ENCODE peak calls at places on chromosomes 5 and 9, in eight cellular contexts. One of them, this sample, is unnamed.

GRCh38 chr5:139401546-139401945 is 2.3 kb downstream of the SPATA24 start:
- DNase-seq in mucosa of gallbladder: no peak
- DNase-seq in AG08395: no peak
- DNase-seq in choroid plexus epithelial cell: no peak
- DNase-seq in IMR-90: no peak
- DNase-seq in H54: no peak
- DNase-seq in naive thymus-derived CD8-positive, alpha-beta T cell: no peak
- DNase-seq in GM12865: no peak
- DNase-seq in this sample: no peak

GRCh38 chr9:109475526-109475925 is 22.6 kb downstream of the PTPN3 start:
- DNase-seq in mucosa of gallbladder: no peak
- DNase-seq in AG08395: no peak
- DNase-seq in choroid plexus epithelial cell: no peak
- DNase-seq in IMR-90: no peak
- DNase-seq in H54: no peak
- DNase-seq in naive thymus-derived CD8-positive, alpha-beta T cell: no peak
- DNase-seq in GM12865: no peak
- DNase-seq in this sample: no peak

GRCh38 chr9:123982535-123982934 is 29.0 kb upstream of the LHX2 start:
- DNase-seq in mucosa of gallbladder: no peak
- DNase-seq in AG08395: no peak
- DNase-seq in choroid plexus epithelial cell: no peak
- DNase-seq in IMR-90: no peak
- DNase-seq in H54: no peak
- DNase-seq in naive thymus-derived CD8-positive, alpha-beta T cell: no peak
- DNase-seq in GM12865: no peak
- DNase-seq in this sample: no peak

GRCh38 chr9:95486318-95486717 is 30.5 kb downstream of the PTCH1 start:
- DNase-seq in mucosa of gallbladder: peak
- DNase-seq in AG08395: no peak
- DNase-seq in choroid plexus epithelial cell: no peak
- DNase-seq in IMR-90: no peak
- DNase-seq in H54: no peak
- DNase-seq in naive thymus-derived CD8-positive, alpha-beta T cell: no peak
- DNase-seq in GM12865: no peak
- DNase-seq in this sample: no peak

GRCh38 chr9:131833906-131834305 is 94.0 kb upstream of the RAPGEF1 start:
- DNase-seq in mucosa of gallbladder: no peak
- DNase-seq in AG08395: no peak
- DNase-seq in choroid plexus epithelial cell: peak
- DNase-seq in IMR-90: peak
- DNase-seq in H54: no peak
- DNase-seq in naive thymus-derived CD8-positive, alpha-beta T cell: no peak
- DNase-seq in GM12865: no peak
- DNase-seq in this sample: no peak

GRCh38 chr9:101585740-101586139 is 9.0 kb downstream of the PPP3R2 start:
- DNase-seq in mucosa of gallbladder: no peak
- DNase-seq in AG08395: no peak
- DNase-seq in choroid plexus epithelial cell: no peak
- DNase-seq in IMR-90: no peak
- DNase-seq in H54: no peak
- DNase-seq in naive thymus-derived CD8-positive, alpha-beta T cell: no peak
- DNase-seq in GM12865: no peak
- DNase-seq in this sample: no peak

GRCh38 chr5:103519550-103519949 is 43.0 kb downstream of the NUDT12 start:
- DNase-seq in mucosa of gallbladder: no peak
- DNase-seq in AG08395: peak
- DNase-seq in choroid plexus epithelial cell: peak
- DNase-seq in IMR-90: peak
- DNase-seq in H54: no peak
- DNase-seq in naive thymus-derived CD8-positive, alpha-beta T cell: no peak
- DNase-seq in GM12865: no peak
- DNase-seq in this sample: no peak

GRCh38 chr5:174204914-174205313 is 159.4 kb downstream of the NSG2 start:
- DNase-seq in mucosa of gallbladder: peak
- DNase-seq in AG08395: no peak
- DNase-seq in choroid plexus epithelial cell: no peak
- DNase-seq in IMR-90: no peak
- DNase-seq in H54: no peak
- DNase-seq in naive thymus-derived CD8-positive, alpha-beta T cell: no peak
- DNase-seq in GM12865: no peak
- DNase-seq in this sample: no peak

GRCh38 chr9:16743375-16743774 is 127.1 kb downstream of the BNC2 start:
- DNase-seq in mucosa of gallbladder: no peak
- DNase-seq in AG08395: no peak
- DNase-seq in choroid plexus epithelial cell: no peak
- DNase-seq in IMR-90: no peak
- DNase-seq in H54: no peak
- DNase-seq in naive thymus-derived CD8-positive, alpha-beta T cell: no peak
- DNase-seq in GM12865: no peak
- DNase-seq in this sample: no peak

GRCh38 chr5:9653061-9653460 is 22.9 kb upstream of the TAS2R1 start:
- DNase-seq in mucosa of gallbladder: no peak
- DNase-seq in AG08395: no peak
- DNase-seq in choroid plexus epithelial cell: no peak
- DNase-seq in IMR-90: no peak
- DNase-seq in H54: no peak
- DNase-seq in naive thymus-derived CD8-positive, alpha-beta T cell: no peak
- DNase-seq in GM12865: no peak
- DNase-seq in this sample: no peak

GRCh38 chr9:2966846-2967372 is 123.0 kb upstream of the PUM3 start:
- DNase-seq in mucosa of gallbladder: no peak
- DNase-seq in AG08395: no peak
- DNase-seq in choroid plexus epithelial cell: no peak
- DNase-seq in IMR-90: no peak
- DNase-seq in H54: no peak
- DNase-seq in naive thymus-derived CD8-positive, alpha-beta T cell: no peak
- DNase-seq in GM12865: no peak
- DNase-seq in this sample: no peak

GRCh38 chr5:176818391-176819098 is 8.2 kb downstream of the UNC5A start:
- DNase-seq in mucosa of gallbladder: no peak
- DNase-seq in AG08395: no peak
- DNase-seq in choroid plexus epithelial cell: no peak
- DNase-seq in IMR-90: no peak
- DNase-seq in H54: no peak
- DNase-seq in naive thymus-derived CD8-positive, alpha-beta T cell: peak
- DNase-seq in GM12865: no peak
- DNase-seq in this sample: no peak

GRCh38 chr9:133714606-133715294 is 23.4 kb downstream of the SARDH start:
- DNase-seq in mucosa of gallbladder: no peak
- DNase-seq in AG08395: no peak
- DNase-seq in choroid plexus epithelial cell: peak
- DNase-seq in IMR-90: peak
- DNase-seq in H54: no peak
- DNase-seq in naive thymus-derived CD8-positive, alpha-beta T cell: no peak
- DNase-seq in GM12865: no peak
- DNase-seq in this sample: no peak

GRCh38 chr5:160330212-160330611 is 17.8 kb upstream of the CCNJL start:
- DNase-seq in mucosa of gallbladder: no peak
- DNase-seq in AG08395: no peak
- DNase-seq in choroid plexus epithelial cell: no peak
- DNase-seq in IMR-90: no peak
- DNase-seq in H54: no peak
- DNase-seq in naive thymus-derived CD8-positive, alpha-beta T cell: no peak
- DNase-seq in GM12865: no peak
- DNase-seq in this sample: no peak

GRCh38 chr9:107358867-107359440 is 75.9 kb downstream of the RAD23B start:
- DNase-seq in mucosa of gallbladder: no peak
- DNase-seq in AG08395: no peak
- DNase-seq in choroid plexus epithelial cell: no peak
- DNase-seq in IMR-90: no peak
- DNase-seq in H54: no peak
- DNase-seq in naive thymus-derived CD8-positive, alpha-beta T cell: no peak
- DNase-seq in GM12865: no peak
- DNase-seq in this sample: no peak

GRCh38 chr9:99720455-99721050 is 101.1 kb upstream of the NR4A3 start:
- DNase-seq in mucosa of gallbladder: no peak
- DNase-seq in AG08395: peak
- DNase-seq in choroid plexus epithelial cell: peak
- DNase-seq in IMR-90: peak
- DNase-seq in H54: no peak
- DNase-seq in naive thymus-derived CD8-positive, alpha-beta T cell: peak
- DNase-seq in GM12865: peak
- DNase-seq in this sample: no peak

GRCh38 chr9:92538541-92538940 is 2.8 kb upstream of the ECM2 start:
- DNase-seq in mucosa of gallbladder: no peak
- DNase-seq in AG08395: peak
- DNase-seq in choroid plexus epithelial cell: peak
- DNase-seq in IMR-90: peak
- DNase-seq in H54: peak
- DNase-seq in naive thymus-derived CD8-positive, alpha-beta T cell: no peak
- DNase-seq in GM12865: no peak
- DNase-seq in this sample: no peak

GRCh38 chr9:89999534-90000370 is 394.9 kb downstream of the GADD45G start:
- DNase-seq in mucosa of gallbladder: peak
- DNase-seq in AG08395: peak
- DNase-seq in choroid plexus epithelial cell: peak
- DNase-seq in IMR-90: peak
- DNase-seq in H54: peak
- DNase-seq in naive thymus-derived CD8-positive, alpha-beta T cell: peak
- DNase-seq in GM12865: peak
- DNase-seq in this sample: no peak

GRCh38 chr5:139903450-139903804 is 107.8 kb downstream of the PSD2 start:
- DNase-seq in mucosa of gallbladder: no peak
- DNase-seq in AG08395: peak
- DNase-seq in choroid plexus epithelial cell: no peak
- DNase-seq in IMR-90: no peak
- DNase-seq in H54: no peak
- DNase-seq in naive thymus-derived CD8-positive, alpha-beta T cell: no peak
- DNase-seq in GM12865: no peak
- DNase-seq in this sample: no peak

GRCh38 chr5:150589791-150590601 is 50.5 kb upstream of the SYNPO start:
- DNase-seq in mucosa of gallbladder: peak
- DNase-seq in AG08395: peak
- DNase-seq in choroid plexus epithelial cell: peak
- DNase-seq in IMR-90: peak
- DNase-seq in H54: no peak
- DNase-seq in naive thymus-derived CD8-positive, alpha-beta T cell: no peak
- DNase-seq in GM12865: peak
- DNase-seq in this sample: no peak

GRCh38 chr5:118069452-118069851 is 918.9 kb downstream of the DTWD2 start:
- DNase-seq in mucosa of gallbladder: no peak
- DNase-seq in AG08395: no peak
- DNase-seq in choroid plexus epithelial cell: no peak
- DNase-seq in IMR-90: no peak
- DNase-seq in H54: no peak
- DNase-seq in naive thymus-derived CD8-positive, alpha-beta T cell: no peak
- DNase-seq in GM12865: no peak
- DNase-seq in this sample: no peak

GRCh38 chr9:112119225-112120045 is 55.7 kb downstream of the SUSD1 start:
- DNase-seq in mucosa of gallbladder: peak
- DNase-seq in AG08395: no peak
- DNase-seq in choroid plexus epithelial cell: peak
- DNase-seq in IMR-90: peak
- DNase-seq in H54: no peak
- DNase-seq in naive thymus-derived CD8-positive, alpha-beta T cell: no peak
- DNase-seq in GM12865: no peak
- DNase-seq in this sample: no peak

GRCh38 chr5:8508196-8508595 is 639.2 kb downstream of the MTRR start:
- DNase-seq in mucosa of gallbladder: no peak
- DNase-seq in AG08395: no peak
- DNase-seq in choroid plexus epithelial cell: peak
- DNase-seq in IMR-90: peak
- DNase-seq in H54: no peak
- DNase-seq in naive thymus-derived CD8-positive, alpha-beta T cell: no peak
- DNase-seq in GM12865: no peak
- DNase-seq in this sample: no peak

GRCh38 chr9:129558551-129559505 is 62.1 kb downstream of the C9orf50 start:
- DNase-seq in mucosa of gallbladder: peak
- DNase-seq in AG08395: no peak
- DNase-seq in choroid plexus epithelial cell: no peak
- DNase-seq in IMR-90: no peak
- DNase-seq in H54: no peak
- DNase-seq in naive thymus-derived CD8-positive, alpha-beta T cell: no peak
- DNase-seq in GM12865: no peak
- DNase-seq in this sample: no peak

GRCh38 chr5:73698011-73698410 is 72.0 kb downstream of the ARHGEF28 start:
- DNase-seq in mucosa of gallbladder: no peak
- DNase-seq in AG08395: no peak
- DNase-seq in choroid plexus epithelial cell: no peak
- DNase-seq in IMR-90: no peak
- DNase-seq in H54: no peak
- DNase-seq in naive thymus-derived CD8-positive, alpha-beta T cell: no peak
- DNase-seq in GM12865: no peak
- DNase-seq in this sample: no peak

GRCh38 chr9:121926417-121926816 is 166.7 kb downstream of the TTLL11 start:
- DNase-seq in mucosa of gallbladder: no peak
- DNase-seq in AG08395: no peak
- DNase-seq in choroid plexus epithelial cell: no peak
- DNase-seq in IMR-90: no peak
- DNase-seq in H54: no peak
- DNase-seq in naive thymus-derived CD8-positive, alpha-beta T cell: no peak
- DNase-seq in GM12865: no peak
- DNase-seq in this sample: no peak

GRCh38 chr5:93305984-93306383 is 275.0 kb downstream of the NR2F1-AS1 start:
- DNase-seq in mucosa of gallbladder: no peak
- DNase-seq in AG08395: no peak
- DNase-seq in choroid plexus epithelial cell: peak
- DNase-seq in IMR-90: no peak
- DNase-seq in H54: no peak
- DNase-seq in naive thymus-derived CD8-positive, alpha-beta T cell: no peak
- DNase-seq in GM12865: peak
- DNase-seq in this sample: no peak

GRCh38 chr9:34430843-34431437 is 27.4 kb downstream of the FAM219A start:
- DNase-seq in mucosa of gallbladder: peak
- DNase-seq in AG08395: peak
- DNase-seq in choroid plexus epithelial cell: peak
- DNase-seq in IMR-90: peak
- DNase-seq in H54: peak
- DNase-seq in naive thymus-derived CD8-positive, alpha-beta T cell: peak
- DNase-seq in GM12865: peak
- DNase-seq in this sample: no peak